ENCODE peak calls at places on chromosomes 2 and 18, in seven cellular contexts. F is spleen, B is colonic mucosa, C is prostate gland, N is right lobe of liver, Q is PC-9, E is upper lobe of right lung. T is an unnamed sample.

GRCh38 chr2:241638940-241639339 is 1.4 kb downstream of the ATG4B start:
- DNase-seq in F (peak; percentile 83), B (no peak), C (no peak), N (no peak), Q (no peak), E (no peak), T (no peak)

GRCh38 chr2:227456772-227457171 is 15.2 kb upstream of the AGFG1 start:
- DNase-seq in F (no peak), B (no peak), C (no peak), N (no peak), Q (no peak), E (no peak), T (no peak)

GRCh38 chr2:15506231-15506819 is 54.8 kb downstream of the NBAS start:
- DNase-seq in F (no peak), B (no peak), C (no peak), N (no peak), Q (no peak), E (no peak), T (no peak)

GRCh38 chr2:69138793-69139510 is 126.0 kb downstream of the ANTXR1 start:
- DNase-seq in F (no peak), B (peak; percentile 65), C (no peak), N (no peak), Q (peak; percentile 70), E (no peak), T (no peak)

GRCh38 chr18:62486290-62486964 is 36.4 kb upstream of the ZCCHC2 start:
- DNase-seq in F (no peak), B (peak; percentile 77), C (no peak), N (no peak), Q (peak; percentile 53), E (no peak), T (no peak)

GRCh38 chr2:153766415-153766814 is 105.3 kb upstream of the GALNT13 start:
- DNase-seq in F (no peak), B (no peak), C (no peak), N (no peak), Q (no peak), E (no peak), T (no peak)

GRCh38 chr18:76823574-76823973 is 1.2 kb downstream of the ZNF236 start:
- DNase-seq in F (peak; percentile 87), B (peak; percentile 37), C (no peak), N (peak; percentile 48), Q (no peak), E (peak; percentile 71), T (no peak)

GRCh38 chr2:73076701-73077423 is 5.3 kb upstream of the SFXN5 start:
- DNase-seq in F (peak; percentile 51), B (no peak), C (no peak), N (no peak), Q (no peak), E (peak; percentile 28), T (no peak)

GRCh38 chr2:184067502-184067901 is 530.8 kb upstream of the ZNF804A start:
- DNase-seq in F (no peak), B (no peak), C (no peak), N (no peak), Q (no peak), E (no peak), T (no peak)
- TF ChIP-seq CTCF in F (no peak), B (no peak), C (no peak), N (peak; percentile 46), Q (peak; percentile 38), E (no peak), T (no peak)

GRCh38 chr2:105865222-105865913 is 120.7 kb downstream of the NCK2 start:
- DNase-seq in F (no peak), B (no peak), C (no peak), N (no peak), Q (no peak), E (no peak), T (no peak)
- H3K27ac ChIP-seq in F (peak overlapping the region; percentile 6), B (no peak overlapping the region), C (no peak overlapping the region), N (no peak overlapping the region), Q (no peak overlapping the region), E (no peak overlapping the region), T (no peak overlapping the region)

GRCh38 chr2:228532233-228532632 is 350.7 kb upstream of the SPHKAP start:
- DNase-seq in F (no peak), B (no peak), C (no peak), N (no peak), Q (no peak), E (no peak), T (no peak)
- H3K9me3 ChIP-seq in F (peaks cover 52% of the 10 kb centered on the region), B (no peaks in the 10 kb centered on the region), C (no peaks in the 10 kb centered on the region), N (peaks cover 8% of the 10 kb centered on the region), Q (peaks cover 11% of the 10 kb centered on the region), E (peaks cover 6% of the 10 kb centered on the region), T (no peaks in the 10 kb centered on the region)

GRCh38 chr2:37897511-37897910 is 27.6 kb upstream of the RMDN2 start:
- DNase-seq in F (no peak), B (no peak), C (no peak), N (no peak), Q (no peak), E (no peak), T (no peak)
- TF ChIP-seq CTCF in F (no peak), B (no peak), C (no peak), N (no peak), Q (no peak), E (no peak), T (no peak)

GRCh38 chr2:130387071-130387400 is 31.2 kb downstream of the PTPN18 start:
- DNase-seq in F (no peak), B (no peak), C (no peak), N (no peak), Q (no peak), E (no peak), T (no peak)
- H3K27ac ChIP-seq in F (peak overlapping the region; percentile 77), B (no peak overlapping the region), C (no peak overlapping the region), N (no peak overlapping the region), Q (no peak overlapping the region), E (peak overlapping the region; percentile 42), T (no peak overlapping the region)

DNA sequence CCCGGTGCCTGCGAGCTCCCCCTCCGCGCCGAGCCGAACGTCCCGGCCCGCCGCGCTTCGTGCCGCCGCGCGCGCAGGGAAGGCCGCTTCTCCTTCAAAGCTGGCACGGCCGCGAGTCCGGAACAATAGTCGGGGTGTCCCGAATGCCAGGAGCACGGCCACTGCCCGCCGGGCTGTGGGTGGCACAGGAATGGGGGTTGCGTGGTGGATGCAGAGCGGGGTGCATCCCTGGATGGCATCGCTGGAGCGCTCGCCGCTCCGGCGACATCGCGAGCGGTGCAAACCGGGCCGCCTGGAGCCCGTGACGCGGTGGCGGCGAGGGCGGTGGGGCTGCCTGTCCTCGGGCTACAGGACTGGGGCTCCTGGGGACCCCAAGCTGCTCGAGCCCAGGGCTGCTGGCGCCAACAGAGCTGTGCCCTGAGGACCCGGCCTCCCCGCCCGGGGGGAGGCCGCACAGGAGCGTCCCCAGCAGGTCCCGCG is 1.1 kb upstream of the SATB2 start:
- DNase-seq in F (peak; percentile 86), B (no peak), C (no peak), N (no peak), Q (peak; percentile 50), E (no peak), T (no peak)
- H3K9me3 ChIP-seq in F (peaks cover 11% of the 10 kb centered on the region), B (no peaks in the 10 kb centered on the region), C (no peaks in the 10 kb centered on the region), N (no peaks in the 10 kb centered on the region), Q (no peaks in the 10 kb centered on the region), E (no peaks in the 10 kb centered on the region), T (peaks cover 19% of the 10 kb centered on the region)

DNA sequence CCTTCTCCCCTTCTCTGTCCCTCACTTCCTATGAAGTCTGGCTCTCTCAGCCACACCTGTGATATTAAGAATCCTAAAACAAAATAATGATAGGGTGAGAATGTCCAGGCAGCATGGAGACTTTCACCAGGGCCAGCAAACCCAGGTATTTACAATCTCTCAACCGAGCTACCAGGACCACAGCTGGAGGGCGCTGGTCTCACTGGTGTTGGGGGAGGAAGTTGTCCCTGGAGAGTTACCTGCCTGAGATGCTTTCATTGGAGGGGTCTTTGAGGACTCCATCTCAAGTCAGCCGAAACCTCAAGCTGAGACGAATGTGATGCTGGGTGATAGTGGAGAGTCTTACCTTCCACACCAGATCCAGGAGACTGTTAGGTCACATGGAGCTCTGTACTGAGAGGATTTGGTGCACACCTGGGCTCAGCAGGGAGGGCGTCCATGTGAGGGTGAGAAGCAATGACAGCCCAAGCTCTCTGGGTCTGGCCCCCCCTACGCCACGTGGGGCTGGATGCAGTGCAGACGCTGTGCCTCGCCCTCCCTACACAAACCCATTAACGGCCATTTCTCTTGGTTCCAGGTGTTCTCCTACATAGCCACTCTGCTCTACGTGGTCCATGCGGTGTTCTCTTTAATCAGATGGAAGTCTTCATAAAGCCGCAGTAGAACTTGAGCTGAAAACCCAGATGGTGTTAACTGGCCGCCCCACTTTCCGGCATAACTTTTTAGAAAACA is 27.5 kb downstream of the MAL start:
- DNase-seq in F (peak; percentile 55), B (no peak), C (no peak), N (no peak), Q (no peak), E (peak; percentile 33), T (no peak)
- TF ChIP-seq CTCF in F (no peak), B (no peak), C (no peak), N (no peak), Q (no peak), E (no peak), T (no peak)

GRCh38 chr2:42756956-42757513 is 6.9 kb downstream of the OXER1 start:
- DNase-seq in F (no peak), B (no peak), C (no peak), N (no peak), Q (no peak), E (no peak), T (no peak)
- H3K27ac ChIP-seq in F (no peak overlapping the region), B (no peak overlapping the region), C (no peak overlapping the region), N (no peak overlapping the region), Q (no peak overlapping the region), E (no peak overlapping the region), T (no peak overlapping the region)